ENCODE peak calls at places on chromosomes 6 and 20, in nine cellular contexts. V is naive thymus-derived CD4-positive, alpha-beta T cell; H is IMR-90; X is psoas muscle; M is astrocyte; G is left ventricle myocardium inferior; Z is HAP-1; U is tibial artery; T is endodermal cell. N is an unnamed sample. For H3K9me3 and H3K36me3, the result is how much of the 10 kb centered on the place peaks cover.

GRCh38 chr6:22353036-22353560 is 56.3 kb upstream of the PRL start:
- DNase-seq in V (no peak), H (no peak), X (no peak), M (no peak), G (no peak), Z (no peak), U (no peak), T (no peak), N (no peak)

GRCh38 chr6:88349511-88349910 is 183.4 kb upstream of the CNR1 start:
- DNase-seq in V (no peak), H (no peak), X (no peak), M (peak), G (no peak), Z (no peak), U (no peak), T (no peak), N (no peak)

GRCh38 chr6:37059344-37060194 is 54.1 kb downstream of the FGD2 start:
- DNase-seq in V (no peak), H (peak), X (peak), M (peak), G (peak), Z (peak), U (peak), T (peak), N (peak)

GRCh38 chr6:6224933-6225486 is 95.5 kb downstream of the F13A1 start:
- DNase-seq in V (no peak), H (no peak), X (no peak), M (no peak), G (no peak), Z (no peak), U (no peak), T (no peak), N (no peak)

GRCh38 chr20:31708839-31709534 is 13.7 kb downstream of the BCL2L1 start:
- DNase-seq in V (no peak), H (no peak), X (no peak), M (no peak), G (no peak), Z (no peak), U (no peak), T (peak), N (no peak)

GRCh38 chr6:83183082-83183828 is 9.8 kb downstream of the PGM3 start:
- DNase-seq in V (no peak), H (peak), X (no peak), M (peak), G (no peak), Z (no peak), U (no peak), T (no peak), N (no peak)

GRCh38 chr6:133764011-133764812 is 124.7 kb upstream of the TCF21 start:
- DNase-seq in V (no peak), H (peak), X (no peak), M (peak), G (no peak), Z (no peak), U (no peak), T (no peak), N (no peak)

GRCh38 chr6:89522778-89523177 is 89.8 kb downstream of the ANKRD6 start:
- DNase-seq in V (no peak), H (no peak), X (no peak), M (no peak), G (no peak), Z (no peak), U (no peak), T (peak), N (no peak)

GRCh38 chr6:37170273-37171140 is 555 bp downstream of the PIM1 start:
- DNase-seq in V (peak), H (peak), X (peak), M (no peak), G (peak), Z (peak), U (peak), T (peak), N (peak)

GRCh38 chr20:47438464-47439381 is 63.0 kb upstream of the NCOA3 start:
- DNase-seq in V (no peak), H (no peak), X (no peak), M (peak), G (no peak), Z (peak), U (no peak), T (no peak), N (peak)

GRCh38 chr6:21073318-21073839 is 520.2 kb upstream of the SOX4 start:
- DNase-seq in V (no peak), H (no peak), X (no peak), M (no peak), G (no peak), Z (no peak), U (no peak), T (no peak), N (no peak)
- H3K9me3 ChIP-seq in V (under half), H (under half), X (under half), M (under half), G (under half), Z (under half), U (under half), T (under half), N (under half)

GRCh38 chr20:36800410-36800809 is 26.8 kb upstream of the DSN1 start:
- DNase-seq in V (no peak), H (no peak), X (no peak), M (no peak), G (no peak), Z (no peak), U (no peak), T (no peak), N (no peak)
- H3K36me3 ChIP-seq in V (under half), H (half or more), X (under half), M (half or more), G (half or more), Z (half or more), U (half or more), T (half or more), N (half or more)

DNA sequence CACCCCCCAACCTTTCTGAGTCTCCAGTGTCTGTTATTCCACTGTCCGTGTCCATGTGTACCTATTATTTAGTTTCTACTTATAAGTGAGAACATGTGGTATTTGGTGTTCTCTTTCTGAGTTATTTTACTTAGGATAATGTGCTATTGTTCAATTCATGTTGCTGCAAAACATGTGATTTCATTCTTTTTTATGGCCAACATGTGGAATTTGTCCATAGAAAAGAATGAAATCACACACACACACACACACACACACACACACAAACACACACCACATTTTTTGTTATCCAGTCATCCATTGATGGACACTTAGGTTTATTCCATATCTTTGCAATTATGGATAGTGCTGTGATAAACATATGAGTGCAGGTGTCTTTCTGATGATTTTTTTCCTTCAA is 23.5 kb downstream of the IGF2R start:
- DNase-seq in V (no peak), H (no peak), X (no peak), M (no peak), G (no peak), Z (no peak), U (no peak), T (no peak), N (no peak)
- H3K9me3 ChIP-seq in V (under half), H (under half), X (under half), M (under half), G (under half), Z (under half), U (under half), T (under half), N (under half)

DNA sequence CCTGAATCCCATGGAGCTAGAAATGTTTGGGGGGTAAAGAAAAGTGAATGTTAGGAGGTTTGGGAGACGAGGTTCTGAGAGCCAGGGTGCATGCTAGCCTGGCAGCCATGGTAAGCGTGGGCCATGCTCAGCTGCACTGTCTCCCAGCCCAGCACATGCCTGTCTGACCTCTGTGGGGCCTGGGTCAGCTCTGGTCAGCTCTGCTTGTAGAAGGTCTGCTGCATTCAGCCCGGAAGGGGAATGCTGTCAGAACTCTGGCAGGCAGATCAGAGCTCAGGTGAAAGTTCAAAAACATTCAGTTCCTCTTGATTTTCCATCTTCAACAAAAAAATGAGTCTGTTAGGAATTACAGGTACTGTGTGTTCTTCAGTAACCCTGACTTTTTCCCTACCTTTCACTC is 5.8 kb upstream of the GNRH2 start:
- DNase-seq in V (no peak), H (no peak), X (no peak), M (no peak), G (no peak), Z (no peak), U (no peak), T (no peak), N (no peak)
- H3K36me3 ChIP-seq in V (under half), H (half or more), X (under half), M (under half), G (half or more), Z (half or more), U (half or more), T (half or more), N (under half)

DNA sequence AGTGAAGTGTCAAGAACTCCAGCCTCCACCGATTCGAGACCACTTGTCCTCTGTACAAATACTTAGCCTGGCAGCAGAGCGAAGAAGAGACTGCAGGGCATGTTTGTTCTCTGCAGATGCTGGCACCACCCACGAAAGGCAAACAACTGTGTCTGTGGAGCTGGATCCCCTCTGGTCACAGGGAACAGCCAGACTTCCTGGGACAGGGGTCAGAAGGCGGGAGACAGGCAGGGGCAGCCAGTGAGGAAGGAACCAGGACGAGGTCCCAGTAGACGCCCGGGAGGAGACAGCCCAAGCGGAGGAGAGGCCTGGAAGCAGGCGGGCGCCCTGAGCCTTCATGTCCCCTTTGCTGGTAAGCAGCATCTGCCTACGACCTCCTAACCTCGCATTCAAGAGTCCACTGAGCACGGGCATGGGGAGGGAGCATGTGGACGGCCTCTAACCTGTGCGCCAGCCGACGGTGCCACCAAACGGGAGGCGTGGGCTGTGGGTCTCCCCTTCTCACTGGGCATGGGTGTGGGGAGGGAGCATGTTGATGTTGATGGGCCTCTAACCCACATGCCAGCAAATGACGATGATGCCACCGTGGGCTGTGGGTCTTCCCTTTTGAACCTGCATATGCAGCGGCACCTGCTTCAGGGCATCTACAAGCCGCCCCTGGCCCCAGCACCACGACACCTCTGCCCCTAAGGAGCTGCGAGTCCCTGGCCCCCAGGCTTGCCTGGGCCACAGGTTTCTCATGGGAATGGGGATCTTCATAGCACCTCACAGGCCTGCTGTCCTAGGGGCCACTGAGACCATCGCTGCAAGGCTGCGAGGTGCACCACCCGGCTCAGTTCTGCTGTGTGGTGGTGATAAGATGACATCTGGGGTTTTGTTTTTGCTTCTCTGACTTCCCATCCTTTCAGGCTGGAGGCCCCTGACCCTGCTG is 265.3 kb downstream of the DLL1 start:
- DNase-seq in V (no peak), H (no peak), X (no peak), M (no peak), G (no peak), Z (no peak), U (peak), T (peak), N (no peak)
- H3K9me3 ChIP-seq in V (under half), H (half or more), X (under half), M (under half), G (under half), Z (under half), U (under half), T (under half), N (under half)

GRCh38 chr20:49825521-49826033 is 12.9 kb downstream of the SLC9A8 start:
- DNase-seq in V (no peak), H (no peak), X (peak), M (no peak), G (no peak), Z (no peak), U (no peak), T (peak), N (no peak)

GRCh38 chr20:49821381-49821780 is 8.8 kb downstream of the SLC9A8 start:
- DNase-seq in V (no peak), H (no peak), X (no peak), M (no peak), G (no peak), Z (no peak), U (no peak), T (no peak), N (no peak)

GRCh38 chr20:49821850-49822249 is 9.2 kb downstream of the SLC9A8 start:
- DNase-seq in V (no peak), H (peak), X (no peak), M (peak), G (no peak), Z (no peak), U (no peak), T (no peak), N (peak)

GRCh38 chr20:49824206-49824605 is 11.6 kb downstream of the SLC9A8 start:
- DNase-seq in V (no peak), H (peak), X (no peak), M (peak), G (no peak), Z (no peak), U (no peak), T (no peak), N (no peak)

GRCh38 chr20:49823152-49823847 is 10.7 kb downstream of the SLC9A8 start:
- DNase-seq in V (peak), H (no peak), X (no peak), M (no peak), G (no peak), Z (no peak), U (no peak), T (no peak), N (no peak)
- H3K36me3 ChIP-seq in V (under half), H (under half), X (under half), M (under half), G (half or more), Z (under half), U (half or more), T (under half), N (under half)

GRCh38 chr20:42276718-42277117 is 658.5 kb upstream of the CHD6 start:
- DNase-seq in V (no peak), H (no peak), X (no peak), M (no peak), G (no peak), Z (no peak), U (no peak), T (peak), N (no peak)

GRCh38 chr20:42274977-42275376 is 656.8 kb upstream of the CHD6 start:
- DNase-seq in V (no peak), H (no peak), X (no peak), M (no peak), G (no peak), Z (no peak), U (no peak), T (no peak), N (no peak)

GRCh38 chr20:42281801-42282200 is 663.6 kb upstream of the CHD6 start:
- DNase-seq in V (no peak), H (no peak), X (no peak), M (no peak), G (no peak), Z (no peak), U (no peak), T (no peak), N (no peak)

GRCh38 chr20:42272516-42272915 is 654.3 kb upstream of the CHD6 start:
- DNase-seq in V (no peak), H (no peak), X (no peak), M (no peak), G (no peak), Z (no peak), U (no peak), T (no peak), N (no peak)

GRCh38 chr20:42277203-42277602 is 659.0 kb upstream of the CHD6 start:
- DNase-seq in V (no peak), H (no peak), X (no peak), M (no peak), G (no peak), Z (no peak), U (no peak), T (peak), N (no peak)
- H3K9me3 ChIP-seq in V (under half), H (under half), X (under half), M (under half), G (under half), Z (under half), U (under half), T (under half), N (under half)

GRCh38 chr20:38079353-38079752 is 45.8 kb downstream of the RPRD1B start:
- DNase-seq in V (no peak), H (no peak), X (no peak), M (no peak), G (no peak), Z (no peak), U (no peak), T (no peak), N (no peak)

GRCh38 chr20:38075161-38075998 is 41.8 kb downstream of the RPRD1B start:
- DNase-seq in V (no peak), H (peak), X (no peak), M (peak), G (no peak), Z (no peak), U (no peak), T (no peak), N (no peak)

GRCh38 chr20:38073307-38074010 is 39.9 kb downstream of the RPRD1B start:
- DNase-seq in V (peak), H (peak), X (peak), M (peak), G (peak), Z (peak), U (peak), T (peak), N (peak)

GRCh38 chr20:38072885-38073284 is 39.3 kb downstream of the RPRD1B start:
- DNase-seq in V (no peak), H (no peak), X (no peak), M (no peak), G (no peak), Z (no peak), U (no peak), T (no peak), N (no peak)

GRCh38 chr20:38076548-38076947 is 43.0 kb downstream of the RPRD1B start:
- DNase-seq in V (no peak), H (no peak), X (no peak), M (no peak), G (no peak), Z (no peak), U (no peak), T (no peak), N (no peak)
- H3K36me3 ChIP-seq in V (under half), H (under half), X (under half), M (under half), G (under half), Z (under half), U (under half), T (half or more), N (half or more)

GRCh38 chr20:32879538-32879937 is 20.8 kb downstream of the EFCAB8 start:
- DNase-seq in V (no peak), H (no peak), X (no peak), M (no peak), G (no peak), Z (no peak), U (no peak), T (no peak), N (no peak)
- H3K9me3 ChIP-seq in V (under half), H (under half), X (under half), M (under half), G (under half), Z (under half), U (under half), T (under half), N (under half)